ENCODE peak calls at places on chromosomes 16 and 17, in seven cellular contexts. W is hepatocyte, L is fibroblast of the aortic adventitia, O is cardiac muscle cell, Y is stomach, R is left ventricle myocardium inferior, T is breast epithelium. N is an unnamed sample.

GRCh38 chr17:1177099-1177996 is 2.4 kb downstream of the ABR start:
- DNase-seq in W (no peak), L (peak; percentile 76), O (peak; percentile 60), Y (no peak), R (peak; percentile 43), T (no peak), N (no peak)

GRCh38 chr17:37274432-37274831 is 101.4 kb upstream of the C17orf78 start:
- DNase-seq in W (no peak), L (no peak), O (no peak), Y (no peak), R (no peak), T (no peak), N (no peak)

GRCh38 chr16:89507834-89508590 is at the start of gene SPG7:
- DNase-seq in W (peak; percentile 95), L (peak; percentile 80), O (peak; percentile 89), Y (peak; percentile 89), R (peak; percentile 88), T (peak; percentile 78), N (peak; percentile 66)

GRCh38 chr16:11988258-11988978 is 11.9 kb downstream of the SNX29 start:
- DNase-seq in W (no peak), L (no peak), O (no peak), Y (no peak), R (no peak), T (no peak), N (no peak)

GRCh38 chr17:48640858-48641180 is 14.7 kb upstream of the HOXB9 start:
- DNase-seq in W (no peak), L (no peak), O (no peak), Y (no peak), R (no peak), T (no peak), N (no peak)

GRCh38 chr17:40101367-40102210 is 1.2 kb upstream of the NR1D1 start:
- DNase-seq in W (no peak), L (no peak), O (no peak), Y (no peak), R (peak; percentile 15), T (no peak), N (no peak)

GRCh38 chr17:6948562-6948961 is 47.3 kb upstream of the ALOX12 start:
- DNase-seq in W (no peak), L (no peak), O (no peak), Y (no peak), R (no peak), T (no peak), N (no peak)

GRCh38 chr17:28827672-28828071 is 14.9 kb downstream of the FAM222B start:
- DNase-seq in W (no peak), L (no peak), O (no peak), Y (no peak), R (no peak), T (no peak), N (no peak)

GRCh38 chr16:85376292-85377095 is 236.6 kb upstream of the GSE1 start:
- DNase-seq in W (no peak), L (no peak), O (no peak), Y (peak; percentile 67), R (peak; percentile 69), T (peak; percentile 69), N (no peak)

GRCh38 chr17:40445769-40446468 is 2.7 kb downstream of the IGFBP4 start:
- DNase-seq in W (no peak), L (peak; percentile 63), O (peak; percentile 47), Y (no peak), R (no peak), T (no peak), N (no peak)

GRCh38 chr16:2475413-2476344 is 752 bp downstream of the TBC1D24 start:
- DNase-seq in W (peak; percentile 64), L (no peak), O (no peak), Y (peak; percentile 53), R (no peak), T (no peak), N (no peak)

GRCh38 chr16:7653746-7654145 is 321.1 kb downstream of the RBFOX1 start:
- DNase-seq in W (no peak), L (no peak), O (no peak), Y (no peak), R (no peak), T (no peak), N (no peak)

GRCh38 chr17:34859652-34860051 is 101.6 kb downstream of the CCT6B start:
- DNase-seq in W (no peak), L (no peak), O (no peak), Y (no peak), R (no peak), T (no peak), N (no peak)

GRCh38 chr17:31834448-31834847 is 24.6 kb downstream of the COPRS start:
- DNase-seq in W (no peak), L (no peak), O (no peak), Y (no peak), R (no peak), T (no peak), N (no peak)

GRCh38 chr17:40284085-40284713 is 3.5 kb upstream of the CDC6 start:
- DNase-seq in W (peak; percentile 66), L (peak; percentile 89), O (peak; percentile 65), Y (no peak), R (no peak), T (no peak), N (peak; percentile 49)

GRCh38 chr17:11296994-11297393 is 56.0 kb downstream of the SHISA6 start:
- DNase-seq in W (peak; percentile 35), L (no peak), O (no peak), Y (no peak), R (no peak), T (no peak), N (no peak)

GRCh38 chr17:61587807-61588660 is 3.0 kb downstream of the NACA2 start:
- DNase-seq in W (no peak), L (no peak), O (no peak), Y (no peak), R (no peak), T (no peak), N (no peak)

GRCh38 chr17:32746698-32747097 is 130.2 kb downstream of the MYO1D start:
- DNase-seq in W (no peak), L (peak; percentile 47), O (peak; percentile 80), Y (no peak), R (no peak), T (no peak), N (peak; percentile 3)

GRCh38 chr16:85254051-85254450 is 141.8 kb upstream of the CIBAR2 start:
- DNase-seq in W (no peak), L (no peak), O (no peak), Y (no peak), R (no peak), T (no peak), N (no peak)

GRCh38 chr16:5056347-5056746 is 9.4 kb downstream of the C16orf89 start:
- DNase-seq in W (peak; percentile 46), L (no peak), O (peak; percentile 42), Y (peak; percentile 29), R (no peak), T (no peak), N (no peak)
- TF ChIP-seq CTCF in W (peak; percentile 37), L (peak; percentile 49), O (peak; percentile 63), Y (no peak), R (peak; percentile 24), T (no peak), N (peak; percentile 35)

GRCh38 chr16:80924372-80924978 is 82.2 kb downstream of the CMC2 start:
- DNase-seq in W (peak; percentile 75), L (peak; percentile 56), O (peak; percentile 78), Y (peak; percentile 80), R (peak; percentile 36), T (no peak), N (no peak)
- TF ChIP-seq CTCF in W (peak; percentile 61), L (peak; percentile 64), O (peak; percentile 92), Y (peak; percentile 18), R (peak; percentile 70), T (peak; percentile 26), N (peak; percentile 76)

DNA sequence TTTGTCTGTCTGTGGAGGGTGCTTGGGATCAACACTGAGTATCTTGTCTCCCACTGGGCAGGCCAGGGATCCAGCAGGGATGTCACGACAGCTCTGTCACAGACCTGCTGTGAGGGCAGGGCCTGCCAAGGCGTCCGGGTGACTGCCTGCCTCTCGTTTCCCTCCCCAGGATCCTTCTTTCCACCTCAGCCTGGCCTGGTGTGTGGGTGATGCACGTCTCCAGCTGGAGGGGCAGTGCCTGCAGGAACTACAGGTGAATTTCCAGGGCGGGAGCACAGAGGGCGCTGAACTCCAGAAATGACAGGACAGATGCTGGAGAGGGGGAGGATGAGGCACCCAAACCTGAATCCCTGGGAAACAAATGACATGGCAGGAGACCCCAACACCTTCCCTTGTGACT is 6.8 kb upstream of the MMP15 start:
- DNase-seq in W (no peak), L (no peak), O (no peak), Y (no peak), R (peak; percentile 9), T (no peak), N (no peak)
- TF ChIP-seq CTCF in W (no peak), L (no peak), O (no peak), Y (no peak), R (no peak), T (no peak), N (no peak)

GRCh38 chr16:4726616-4727015 is 7.5 kb downstream of the ANKS3 start:
- DNase-seq in W (no peak), L (no peak), O (no peak), Y (no peak), R (no peak), T (no peak), N (no peak)

GRCh38 chr16:4729876-4730275 is 4.2 kb downstream of the ANKS3 start:
- DNase-seq in W (no peak), L (no peak), O (no peak), Y (no peak), R (no peak), T (no peak), N (no peak)

GRCh38 chr16:4728676-4729075 is 5.4 kb downstream of the ANKS3 start:
- DNase-seq in W (no peak), L (no peak), O (no peak), Y (no peak), R (no peak), T (no peak), N (no peak)

GRCh38 chr16:4723071-4723767 is 10.9 kb downstream of the ANKS3 start:
- DNase-seq in W (no peak), L (no peak), O (no peak), Y (no peak), R (no peak), T (no peak), N (no peak)

DNA sequence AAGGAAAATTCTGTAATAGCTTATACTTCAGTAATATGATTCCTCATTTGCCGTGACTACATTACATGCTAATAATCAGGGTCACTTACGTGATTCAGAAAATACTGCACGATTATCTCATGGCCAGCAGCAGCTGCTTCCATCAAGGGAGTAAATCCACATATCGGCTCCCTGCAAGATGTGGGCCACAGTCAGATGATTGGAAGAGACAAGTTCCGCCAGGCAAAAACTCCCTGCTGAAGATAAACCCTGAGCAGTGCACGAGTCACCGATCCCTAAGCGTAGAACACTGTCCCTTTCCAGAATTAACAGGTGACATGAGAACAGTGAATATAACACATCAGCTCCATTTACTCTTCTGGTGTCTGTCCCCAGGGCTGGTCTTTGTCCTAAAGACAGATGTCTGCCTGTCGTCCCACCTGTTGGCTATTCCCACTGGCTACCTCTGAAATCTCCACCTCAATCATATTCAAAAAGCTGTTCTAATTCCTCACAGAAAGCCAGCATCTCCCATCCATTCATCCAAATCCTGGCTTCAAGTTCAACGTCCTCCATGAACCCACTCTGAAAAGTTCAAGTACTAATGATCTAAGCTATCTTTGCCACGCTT is 9.3 kb downstream of the ANKS3 start:
- DNase-seq in W (no peak), L (no peak), O (no peak), Y (no peak), R (no peak), T (no peak), N (no peak)
- TF ChIP-seq CTCF in W (no peak), L (no peak), O (no peak), Y (no peak), R (no peak), T (no peak), N (no peak)

GRCh38 chr16:72995151-72995881 is 52.6 kb downstream of the ZFHX3 start:
- DNase-seq in W (no peak), L (no peak), O (no peak), Y (no peak), R (no peak), T (no peak), N (no peak)
- TF ChIP-seq CTCF in W (peak; percentile 13), L (peak; percentile 63), O (peak; percentile 49), Y (peak; percentile 15), R (peak; percentile 48), T (no peak), N (peak; percentile 22)

N was measured in AG09319.